ENCODE peak calls at places on chromosomes 12 and 14, in five cellular contexts. S, V, F, O and Y are unnamed samples.

GRCh38 chr14:34981743-34982420 is 910 bp upstream of the SRP54 start:
- DNase-seq in S (no peak), O (peak; percentile 41), F (no peak), V (no peak), Y (peak; percentile 16)

GRCh38 chr12:120439646-120440247 is 1.8 kb downstream of the COX6A1 start:
- DNase-seq in V (peak; percentile 37), F (peak; percentile 29), S (peak; percentile 64), O (peak; percentile 80), Y (peak; percentile 47)

GRCh38 chr12:57983150-57983857 is 41.9 kb downstream of the ATP23 start:
- DNase-seq in V (peak; percentile 45), O (peak; percentile 4), S (peak; percentile 36), F (no peak), Y (peak; percentile 34)

GRCh38 chr14:96154900-96155299 is 49.7 kb upstream of the BDKRB2 start:
- DNase-seq in F (no peak), O (no peak), S (no peak), V (no peak), Y (no peak)

GRCh38 chr12:88188180-88188579 is 46.1 kb downstream of the TMTC3 start:
- DNase-seq in V (no peak), F (no peak), O (no peak), S (no peak), Y (no peak)

GRCh38 chr14:68552597-68552996 is 240.3 kb downstream of the ZFP36L1 start:
- DNase-seq in S (no peak), V (no peak), O (no peak), F (no peak), Y (no peak)

GRCh38 chr14:54697806-54698205 is 130.9 kb downstream of the SAMD4A start:
- DNase-seq in F (no peak), V (no peak), S (no peak), O (no peak), Y (no peak)

GRCh38 chr12:132393245-132393795 is 63.9 kb upstream of the GALNT9 start:
- DNase-seq in F (no peak), O (no peak), S (peak; percentile 2), V (no peak), Y (no peak)

GRCh38 chr12:113684053-113684907 is 212.6 kb upstream of the LHX5 start:
- DNase-seq in F (no peak), S (no peak), O (no peak), V (peak; percentile 30), Y (no peak)

GRCh38 chr12:11769723-11770514 is 120.4 kb downstream of the ETV6 start:
- DNase-seq in V (no peak), O (peak; percentile 7), S (no peak), F (no peak), Y (no peak)

GRCh38 chr14:22567437-22567836 is 21.6 kb downstream of the DAD1 start:
- DNase-seq in F (no peak), V (no peak), S (no peak), O (no peak), Y (peak; percentile 51)

GRCh38 chr12:131204416-131205311 is 251.0 kb downstream of the ADGRD1 start:
- DNase-seq in V (no peak), S (no peak), F (no peak), O (no peak), Y (no peak)

GRCh38 chr12:58916891-58917570 is 3.3 kb downstream of the LRIG3 start:
- DNase-seq in F (no peak), O (no peak), V (no peak), S (peak; percentile 23), Y (no peak)

GRCh38 chr12:108457006-108457733 is 57.9 kb upstream of the FICD start:
- DNase-seq in V (peak; percentile 60), S (peak; percentile 47), O (no peak), F (no peak), Y (peak; percentile 65)

GRCh38 chr14:95173518-95173917 is 16.2 kb upstream of the DICER1 start:
- DNase-seq in S (no peak), F (no peak), V (no peak), O (no peak), Y (no peak)

GRCh38 chr12:11711675-11712327 is 62.3 kb downstream of the ETV6 start:
- DNase-seq in O (no peak), S (no peak), F (no peak), V (no peak), Y (no peak)

GRCh38 chr12:52004042-52004648 is 2.6 kb upstream of the TAMALIN start:
- DNase-seq in V (no peak), O (no peak), S (peak; percentile 65), F (no peak), Y (no peak)

GRCh38 chr12:103816663-103817062 is 24.4 kb downstream of the NT5DC3 start:
- DNase-seq in F (no peak), S (no peak), V (no peak), O (no peak), Y (no peak)

GRCh38 chr12:132432126-132432525 is 57.8 kb upstream of the FBRSL1 start:
- DNase-seq in O (no peak), V (no peak), S (no peak), F (no peak), Y (no peak)